ENCODE peak calls at places on chromosomes 3 and 15, in five cellular contexts. K, Z, C, Q and H are unnamed samples.

GRCh38 chr3:70227437-70227836 is 85.0 kb downstream of the MDFIC2 start:
- DNase-seq in K (no peak), Z (no peak), C (no peak), Q (no peak), H (no peak)

GRCh38 chr15:68484696-68485400 is 52.9 kb upstream of the ITGA11 start:
- DNase-seq in K (peak), Z (no peak), C (no peak), Q (peak), H (peak)

GRCh38 chr15:74399511-74400312 is 32.3 kb upstream of the CYP11A1 start:
- DNase-seq in K (peak), Z (no peak), C (no peak), Q (no peak), H (no peak)

GRCh38 chr3:11720220-11721113 is 76.8 kb upstream of the VGLL4 start:
- DNase-seq in K (peak), Z (peak), C (peak), Q (peak), H (no peak)

GRCh38 chr3:107432646-107433045 is 55.4 kb downstream of the CCDC54 start:
- DNase-seq in K (no peak), Z (no peak), C (no peak), Q (no peak), H (no peak)

GRCh38 chr15:74896316-74896715 is 6.5 kb downstream of the MPI start:
- DNase-seq in K (no peak), Z (no peak), C (no peak), Q (no peak), H (no peak)

GRCh38 chr15:65981837-65982696 is 112.8 kb downstream of the RAB11A start:
- DNase-seq in K (no peak), Z (peak), C (no peak), Q (no peak), H (no peak)

GRCh38 chr3:11637901-11638668 is 5.6 kb downstream of the VGLL4 start:
- DNase-seq in K (peak), Z (no peak), C (no peak), Q (peak), H (peak)

GRCh38 chr3:19065027-19065426 is 83.3 kb upstream of the KCNH8 start:
- DNase-seq in K (no peak), Z (peak), C (no peak), Q (peak), H (no peak)

GRCh38 chr3:195911946-195912270 is 3.6 kb upstream of the TNK2 start:
- DNase-seq in K (no peak), Z (no peak), C (no peak), Q (no peak), H (no peak)

GRCh38 chr15:80174017-80174746 is 21.4 kb downstream of the FAH start:
- DNase-seq in K (peak), Z (no peak), C (no peak), Q (peak), H (no peak)

GRCh38 chr15:72199721-72200212 is 2.2 kb upstream of the GRAMD2A start:
- DNase-seq in K (peak), Z (peak), C (peak), Q (peak), H (peak)

GRCh38 chr3:73608805-73609641 is 15.7 kb downstream of the PDZRN3 start:
- DNase-seq in K (no peak), Z (no peak), C (no peak), Q (no peak), H (no peak)

GRCh38 chr3:73614385-73614784 is 10.4 kb downstream of the PDZRN3 start:
- DNase-seq in K (peak), Z (no peak), C (no peak), Q (peak), H (peak)

GRCh38 chr3:73610493-73610892 is 14.2 kb downstream of the PDZRN3 start:
- DNase-seq in K (no peak), Z (no peak), C (no peak), Q (no peak), H (no peak)

GRCh38 chr3:73609655-73610054 is 15.1 kb downstream of the PDZRN3 start:
- DNase-seq in K (no peak), Z (no peak), C (no peak), Q (no peak), H (no peak)

GRCh38 chr3:73611176-73611575 is 13.6 kb downstream of the PDZRN3 start:
- DNase-seq in K (peak), Z (no peak), C (no peak), Q (peak), H (no peak)
- TF ChIP-seq CTCF in K (no peak), Z (no peak), C (no peak), Q (no peak), H (no peak)

GRCh38 chr3:112560330-112560729 is 1.4 kb downstream of the ATG3 start:
- DNase-seq in K (no peak), Z (no peak), C (no peak), Q (peak), H (no peak)
- H3K4me3 ChIP-seq in K (peak), Z (peak), C (peak), Q (peak), H (peak)

GRCh38 chr3:57646723-57647122 is 46.2 kb downstream of the DENND6A start:
- DNase-seq in K (peak), Z (no peak), C (no peak), Q (peak), H (peak)
- TF ChIP-seq CTCF in K (peak), Z (peak), C (peak), Q (peak), H (peak)

DNA sequence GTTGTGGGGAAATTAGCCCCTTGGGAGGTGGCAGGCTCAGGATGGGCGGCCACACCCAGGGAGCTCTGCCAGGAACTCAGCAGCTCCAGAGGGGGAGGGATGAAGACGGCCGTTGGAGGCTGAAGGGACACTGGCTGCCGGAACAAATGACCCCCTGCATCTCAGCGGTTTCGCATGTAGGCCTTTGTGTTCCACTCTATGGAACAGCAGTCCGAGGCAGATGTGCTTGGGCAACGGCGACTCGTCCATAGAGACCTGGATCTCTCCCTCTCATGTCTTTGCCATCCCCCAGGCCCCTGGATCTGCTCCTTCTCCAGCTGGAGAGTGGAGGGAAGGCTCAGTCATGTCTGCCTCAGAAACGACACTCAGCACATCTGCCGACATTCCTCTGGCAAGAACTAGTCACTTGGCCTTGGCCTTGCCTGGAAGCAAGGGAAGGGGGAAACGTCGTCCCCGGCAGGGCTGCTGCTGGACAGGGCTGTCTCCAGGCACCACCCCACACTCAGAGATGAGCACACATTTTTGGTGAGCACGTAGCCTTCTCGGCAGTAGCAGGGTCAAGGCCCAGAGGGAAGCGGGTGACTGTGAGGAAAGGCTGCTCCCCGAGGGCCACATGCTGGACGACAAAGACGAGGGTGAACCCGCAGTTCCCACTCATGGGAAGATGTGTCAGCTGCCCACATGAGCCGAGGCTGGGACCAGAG is 83.8 kb downstream of the ASB7 start:
- DNase-seq in K (peak), Z (no peak), C (peak), Q (no peak), H (no peak)
- H3K4me3 ChIP-seq in K (no peak), Z (no peak), C (no peak), Q (no peak), H (no peak)